ENCODE peak calls at places on chromosomes 11 and 22, in eight cellular contexts. One of them, this sample, is unnamed.

GRCh38 chr11:58577441-58578135 is 1.3 kb upstream of the ZFP91 start:
- DNase-seq in HEK293T: peak
- DNase-seq in NCI-H2081: peak
- DNase-seq in activated CD8-positive, alpha-beta memory T cell treated with anti-CD3 and anti-CD28 coated beads for 4 hours: peak
- DNase-seq in kidney: peak
- DNase-seq in stimulated activated CD4-positive, alpha-beta T cell treated with anti-CD3 and anti-CD28 coated beads, Interleukin-15, amount 100 ng/mL, for 1 hour: peak
- DNase-seq in mesendoderm: no peak
- DNase-seq in ovary: peak
- DNase-seq in this sample: peak

GRCh38 chr22:50114221-50114981 is 24.6 kb downstream of the MOV10L1 start:
- DNase-seq in NCI-H2081: no peak
- DNase-seq in stimulated activated CD4-positive, alpha-beta T cell treated with anti-CD3 and anti-CD28 coated beads, Interleukin-15, amount 100 ng/mL, for 1 hour: no peak
- DNase-seq in mesendoderm: no peak
- DNase-seq in activated CD8-positive, alpha-beta memory T cell treated with anti-CD3 and anti-CD28 coated beads for 4 hours: no peak
- DNase-seq in kidney: no peak
- DNase-seq in ovary: no peak
- DNase-seq in HEK293T: no peak
- DNase-seq in this sample: no peak

GRCh38 chr11:79026803-79027445 is 413.9 kb downstream of the TENM4 start:
- DNase-seq in ovary: no peak
- DNase-seq in kidney: no peak
- DNase-seq in activated CD8-positive, alpha-beta memory T cell treated with anti-CD3 and anti-CD28 coated beads for 4 hours: no peak
- DNase-seq in HEK293T: no peak
- DNase-seq in stimulated activated CD4-positive, alpha-beta T cell treated with anti-CD3 and anti-CD28 coated beads, Interleukin-15, amount 100 ng/mL, for 1 hour: no peak
- DNase-seq in mesendoderm: no peak
- DNase-seq in NCI-H2081: no peak
- DNase-seq in this sample: no peak

GRCh38 chr11:11978792-11979486 is 29.5 kb downstream of the DKK3 start:
- DNase-seq in NCI-H2081: peak
- DNase-seq in activated CD8-positive, alpha-beta memory T cell treated with anti-CD3 and anti-CD28 coated beads for 4 hours: no peak
- DNase-seq in stimulated activated CD4-positive, alpha-beta T cell treated with anti-CD3 and anti-CD28 coated beads, Interleukin-15, amount 100 ng/mL, for 1 hour: no peak
- DNase-seq in mesendoderm: peak
- DNase-seq in kidney: peak
- DNase-seq in HEK293T: no peak
- DNase-seq in ovary: peak
- DNase-seq in this sample: peak

GRCh38 chr11:1836011-1836945 is 1.5 kb downstream of the SYT8 start:
- DNase-seq in stimulated activated CD4-positive, alpha-beta T cell treated with anti-CD3 and anti-CD28 coated beads, Interleukin-15, amount 100 ng/mL, for 1 hour: no peak
- DNase-seq in mesendoderm: no peak
- DNase-seq in ovary: no peak
- DNase-seq in kidney: peak
- DNase-seq in HEK293T: no peak
- DNase-seq in NCI-H2081: no peak
- DNase-seq in activated CD8-positive, alpha-beta memory T cell treated with anti-CD3 and anti-CD28 coated beads for 4 hours: no peak
- DNase-seq in this sample: no peak

GRCh38 chr22:48553694-48554308 is 1273.9 kb downstream of the BRD1 start:
- DNase-seq in NCI-H2081: no peak
- DNase-seq in stimulated activated CD4-positive, alpha-beta T cell treated with anti-CD3 and anti-CD28 coated beads, Interleukin-15, amount 100 ng/mL, for 1 hour: no peak
- DNase-seq in activated CD8-positive, alpha-beta memory T cell treated with anti-CD3 and anti-CD28 coated beads for 4 hours: no peak
- DNase-seq in kidney: no peak
- DNase-seq in HEK293T: no peak
- DNase-seq in mesendoderm: no peak
- DNase-seq in ovary: no peak
- DNase-seq in this sample: no peak

GRCh38 chr11:43632171-43632570 is 48.4 kb upstream of the HSD17B12 start:
- DNase-seq in NCI-H2081: no peak
- DNase-seq in mesendoderm: peak
- DNase-seq in HEK293T: no peak
- DNase-seq in stimulated activated CD4-positive, alpha-beta T cell treated with anti-CD3 and anti-CD28 coated beads, Interleukin-15, amount 100 ng/mL, for 1 hour: no peak
- DNase-seq in ovary: no peak
- DNase-seq in activated CD8-positive, alpha-beta memory T cell treated with anti-CD3 and anti-CD28 coated beads for 4 hours: no peak
- DNase-seq in kidney: no peak
- DNase-seq in this sample: no peak

GRCh38 chr22:46994983-46995382 is 232.5 kb downstream of the TBC1D22A start:
- DNase-seq in ovary: no peak
- DNase-seq in mesendoderm: no peak
- DNase-seq in HEK293T: no peak
- DNase-seq in kidney: no peak
- DNase-seq in NCI-H2081: no peak
- DNase-seq in activated CD8-positive, alpha-beta memory T cell treated with anti-CD3 and anti-CD28 coated beads for 4 hours: no peak
- DNase-seq in stimulated activated CD4-positive, alpha-beta T cell treated with anti-CD3 and anti-CD28 coated beads, Interleukin-15, amount 100 ng/mL, for 1 hour: no peak
- DNase-seq in this sample: no peak

GRCh38 chr22:36385491-36386350 is 2.0 kb downstream of the MYH9 start:
- DNase-seq in ovary: peak
- DNase-seq in HEK293T: no peak
- DNase-seq in stimulated activated CD4-positive, alpha-beta T cell treated with anti-CD3 and anti-CD28 coated beads, Interleukin-15, amount 100 ng/mL, for 1 hour: no peak
- DNase-seq in kidney: peak
- DNase-seq in activated CD8-positive, alpha-beta memory T cell treated with anti-CD3 and anti-CD28 coated beads for 4 hours: no peak
- DNase-seq in mesendoderm: peak
- DNase-seq in NCI-H2081: peak
- DNase-seq in this sample: no peak

GRCh38 chr22:36873614-36874308 is 13.0 kb downstream of the NCF4 start:
- DNase-seq in HEK293T: peak
- DNase-seq in NCI-H2081: peak
- DNase-seq in mesendoderm: peak
- DNase-seq in activated CD8-positive, alpha-beta memory T cell treated with anti-CD3 and anti-CD28 coated beads for 4 hours: no peak
- DNase-seq in kidney: peak
- DNase-seq in ovary: no peak
- DNase-seq in stimulated activated CD4-positive, alpha-beta T cell treated with anti-CD3 and anti-CD28 coated beads, Interleukin-15, amount 100 ng/mL, for 1 hour: no peak
- DNase-seq in this sample: no peak

GRCh38 chr11:101721270-101721669 is 137.5 kb upstream of the TRPC6 start:
- DNase-seq in stimulated activated CD4-positive, alpha-beta T cell treated with anti-CD3 and anti-CD28 coated beads, Interleukin-15, amount 100 ng/mL, for 1 hour: no peak
- DNase-seq in HEK293T: no peak
- DNase-seq in activated CD8-positive, alpha-beta memory T cell treated with anti-CD3 and anti-CD28 coated beads for 4 hours: no peak
- DNase-seq in kidney: no peak
- DNase-seq in NCI-H2081: no peak
- DNase-seq in ovary: no peak
- DNase-seq in mesendoderm: no peak
- DNase-seq in this sample: no peak

GRCh38 chr11:57543601-57544000 is 6.2 kb downstream of the SMTNL1 start:
- DNase-seq in ovary: no peak
- DNase-seq in mesendoderm: no peak
- DNase-seq in kidney: no peak
- DNase-seq in NCI-H2081: no peak
- DNase-seq in stimulated activated CD4-positive, alpha-beta T cell treated with anti-CD3 and anti-CD28 coated beads, Interleukin-15, amount 100 ng/mL, for 1 hour: no peak
- DNase-seq in HEK293T: no peak
- DNase-seq in activated CD8-positive, alpha-beta memory T cell treated with anti-CD3 and anti-CD28 coated beads for 4 hours: no peak
- DNase-seq in this sample: no peak

GRCh38 chr11:80700386-80700785 is 1259.6 kb upstream of the TENM4 start:
- DNase-seq in mesendoderm: no peak
- DNase-seq in NCI-H2081: no peak
- DNase-seq in ovary: no peak
- DNase-seq in stimulated activated CD4-positive, alpha-beta T cell treated with anti-CD3 and anti-CD28 coated beads, Interleukin-15, amount 100 ng/mL, for 1 hour: no peak
- DNase-seq in kidney: no peak
- DNase-seq in HEK293T: no peak
- DNase-seq in activated CD8-positive, alpha-beta memory T cell treated with anti-CD3 and anti-CD28 coated beads for 4 hours: no peak
- DNase-seq in this sample: no peak

GRCh38 chr11:117473692-117474091 is 146.0 kb downstream of the CEP164 start:
- DNase-seq in stimulated activated CD4-positive, alpha-beta T cell treated with anti-CD3 and anti-CD28 coated beads, Interleukin-15, amount 100 ng/mL, for 1 hour: no peak
- DNase-seq in HEK293T: no peak
- DNase-seq in mesendoderm: no peak
- DNase-seq in ovary: no peak
- DNase-seq in NCI-H2081: peak
- DNase-seq in kidney: no peak
- DNase-seq in activated CD8-positive, alpha-beta memory T cell treated with anti-CD3 and anti-CD28 coated beads for 4 hours: no peak
- DNase-seq in this sample: no peak

GRCh38 chr11:3949132-3949531 is 93.7 kb downstream of the STIM1 start:
- DNase-seq in kidney: no peak
- DNase-seq in ovary: no peak
- DNase-seq in mesendoderm: no peak
- DNase-seq in stimulated activated CD4-positive, alpha-beta T cell treated with anti-CD3 and anti-CD28 coated beads, Interleukin-15, amount 100 ng/mL, for 1 hour: no peak
- DNase-seq in HEK293T: no peak
- DNase-seq in activated CD8-positive, alpha-beta memory T cell treated with anti-CD3 and anti-CD28 coated beads for 4 hours: no peak
- DNase-seq in NCI-H2081: no peak
- DNase-seq in this sample: no peak

GRCh38 chr11:67111261-67111660 is 7.8 kb upstream of the KDM2A start:
- DNase-seq in HEK293T: no peak
- DNase-seq in activated CD8-positive, alpha-beta memory T cell treated with anti-CD3 and anti-CD28 coated beads for 4 hours: no peak
- DNase-seq in ovary: no peak
- DNase-seq in mesendoderm: no peak
- DNase-seq in stimulated activated CD4-positive, alpha-beta T cell treated with anti-CD3 and anti-CD28 coated beads, Interleukin-15, amount 100 ng/mL, for 1 hour: no peak
- DNase-seq in kidney: no peak
- DNase-seq in NCI-H2081: no peak
- DNase-seq in this sample: no peak

GRCh38 chr11:119472186-119472855 is 49.3 kb upstream of the THY1 start:
- DNase-seq in mesendoderm: no peak
- DNase-seq in kidney: no peak
- DNase-seq in HEK293T: no peak
- DNase-seq in NCI-H2081: no peak
- DNase-seq in ovary: no peak
- DNase-seq in stimulated activated CD4-positive, alpha-beta T cell treated with anti-CD3 and anti-CD28 coated beads, Interleukin-15, amount 100 ng/mL, for 1 hour: no peak
- DNase-seq in activated CD8-positive, alpha-beta memory T cell treated with anti-CD3 and anti-CD28 coated beads for 4 hours: no peak
- DNase-seq in this sample: no peak

GRCh38 chr11:2684581-2684980 is 15.2 kb downstream of the KCNQ1OT1 start:
- DNase-seq in mesendoderm: no peak
- DNase-seq in activated CD8-positive, alpha-beta memory T cell treated with anti-CD3 and anti-CD28 coated beads for 4 hours: no peak
- DNase-seq in HEK293T: no peak
- DNase-seq in stimulated activated CD4-positive, alpha-beta T cell treated with anti-CD3 and anti-CD28 coated beads, Interleukin-15, amount 100 ng/mL, for 1 hour: no peak
- DNase-seq in NCI-H2081: no peak
- DNase-seq in ovary: peak
- DNase-seq in kidney: peak
- DNase-seq in this sample: no peak

GRCh38 chr22:48561676-48562075 is 1266.0 kb downstream of the BRD1 start:
- DNase-seq in mesendoderm: no peak
- DNase-seq in ovary: no peak
- DNase-seq in kidney: peak
- DNase-seq in HEK293T: no peak
- DNase-seq in activated CD8-positive, alpha-beta memory T cell treated with anti-CD3 and anti-CD28 coated beads for 4 hours: no peak
- DNase-seq in NCI-H2081: no peak
- DNase-seq in stimulated activated CD4-positive, alpha-beta T cell treated with anti-CD3 and anti-CD28 coated beads, Interleukin-15, amount 100 ng/mL, for 1 hour: no peak
- DNase-seq in this sample: no peak

GRCh38 chr22:20405291-20405930 is 11.5 kb downstream of the ZNF74 start:
- DNase-seq in activated CD8-positive, alpha-beta memory T cell treated with anti-CD3 and anti-CD28 coated beads for 4 hours: no peak
- DNase-seq in mesendoderm: no peak
- DNase-seq in stimulated activated CD4-positive, alpha-beta T cell treated with anti-CD3 and anti-CD28 coated beads, Interleukin-15, amount 100 ng/mL, for 1 hour: no peak
- DNase-seq in kidney: no peak
- DNase-seq in ovary: no peak
- DNase-seq in HEK293T: no peak
- DNase-seq in NCI-H2081: no peak
- DNase-seq in this sample: no peak

GRCh38 chr22:33653525-33654063 is 266.7 kb downstream of the LARGE1 start:
- DNase-seq in NCI-H2081: no peak
- DNase-seq in activated CD8-positive, alpha-beta memory T cell treated with anti-CD3 and anti-CD28 coated beads for 4 hours: no peak
- DNase-seq in HEK293T: no peak
- DNase-seq in kidney: no peak
- DNase-seq in mesendoderm: peak
- DNase-seq in ovary: no peak
- DNase-seq in stimulated activated CD4-positive, alpha-beta T cell treated with anti-CD3 and anti-CD28 coated beads, Interleukin-15, amount 100 ng/mL, for 1 hour: no peak
- DNase-seq in this sample: no peak